ENCODE peak calls at places on chromosomes 1 and 21, in four cellular contexts. One of them, this sample, is unnamed.

GRCh38 chr1:33098371-33098770 is 17.4 kb downstream of the AZIN2 start:
- DNase-seq in GM12878: no peak
- DNase-seq in HepG2: no peak
- DNase-seq in endothelial cell of umbilical vein: no peak
- DNase-seq in this sample: peak; percentile 63

GRCh38 chr1:44672956-44673674 is 1.2 kb downstream of the TMEM53 start:
- DNase-seq in endothelial cell of umbilical vein: no peak
- DNase-seq in HepG2: no peak
- DNase-seq in GM12878: no peak
- DNase-seq in this sample: no peak

GRCh38 chr1:20496241-20496661 is 10.2 kb upstream of the CAMK2N1 start:
- DNase-seq in HepG2: peak; percentile 65
- DNase-seq in endothelial cell of umbilical vein: no peak
- DNase-seq in GM12878: no peak
- DNase-seq in this sample: no peak

GRCh38 chr21:22209304-22209700 is 1211.1 kb downstream of the NCAM2 start:
- DNase-seq in endothelial cell of umbilical vein: no peak
- DNase-seq in HepG2: no peak
- DNase-seq in GM12878: no peak
- DNase-seq in this sample: no peak

GRCh38 chr1:86704972-86705632 is 726 bp downstream of the SH3GLB1 start:
- DNase-seq in GM12878: no peak
- DNase-seq in HepG2: peak; percentile 9
- DNase-seq in endothelial cell of umbilical vein: peak; percentile 79
- DNase-seq in this sample: peak; percentile 81

GRCh38 chr1:237012789-237013383 is 8.6 kb upstream of the MT1HL1 start:
- DNase-seq in endothelial cell of umbilical vein: no peak
- DNase-seq in HepG2: peak; percentile 4
- DNase-seq in GM12878: no peak
- DNase-seq in this sample: no peak

GRCh38 chr1:50123071-50123470 is 14.4 kb downstream of the ELAVL4 start:
- DNase-seq in endothelial cell of umbilical vein: no peak
- DNase-seq in HepG2: peak; percentile 2
- DNase-seq in GM12878: no peak
- DNase-seq in this sample: no peak

GRCh38 chr1:216210081-216210480 is 213.2 kb downstream of the USH2A start:
- DNase-seq in HepG2: no peak
- DNase-seq in GM12878: no peak
- DNase-seq in endothelial cell of umbilical vein: no peak
- DNase-seq in this sample: no peak

GRCh38 chr1:98371767-98372166 is 289.8 kb upstream of the SNX7 start:
- DNase-seq in GM12878: no peak
- DNase-seq in HepG2: no peak
- DNase-seq in endothelial cell of umbilical vein: no peak
- DNase-seq in this sample: no peak

GRCh38 chr1:77888429-77889239 is at the start of gene NEXN:
- DNase-seq in GM12878: no peak
- DNase-seq in endothelial cell of umbilical vein: peak; percentile 80
- DNase-seq in HepG2: peak; percentile 44
- DNase-seq in this sample: peak; percentile 54

GRCh38 chr1:20137604-20138003 is 1.5 kb upstream of the PLA2G2F start:
- DNase-seq in GM12878: no peak
- DNase-seq in HepG2: no peak
- DNase-seq in endothelial cell of umbilical vein: no peak
- DNase-seq in this sample: no peak

GRCh38 chr1:202255343-202255742 is 61.7 kb downstream of the LGR6 start:
- DNase-seq in GM12878: no peak
- DNase-seq in HepG2: no peak
- DNase-seq in endothelial cell of umbilical vein: no peak
- DNase-seq in this sample: no peak

GRCh38 chr1:98325646-98326441 is 335.7 kb upstream of the SNX7 start:
- DNase-seq in HepG2: peak; percentile 2
- DNase-seq in endothelial cell of umbilical vein: peak; percentile 91
- DNase-seq in GM12878: no peak
- DNase-seq in this sample: peak; percentile 12

GRCh38 chr1:31416101-31416736 is 3.2 kb downstream of the SERINC2 start:
- DNase-seq in GM12878: no peak
- DNase-seq in endothelial cell of umbilical vein: no peak
- DNase-seq in HepG2: no peak
- DNase-seq in this sample: no peak

GRCh38 chr21:45266518-45267389 is 20.9 kb downstream of the POFUT2 start:
- DNase-seq in HepG2: no peak
- DNase-seq in endothelial cell of umbilical vein: no peak
- DNase-seq in GM12878: no peak
- DNase-seq in this sample: no peak

GRCh38 chr1:226568077-226568831 is 19.7 kb downstream of the STUM start:
- DNase-seq in HepG2: peak; percentile 12
- DNase-seq in endothelial cell of umbilical vein: no peak
- DNase-seq in GM12878: no peak
- DNase-seq in this sample: peak; percentile 32

GRCh38 chr21:34926784-34927548 is 122.1 kb downstream of the RUNX1 start:
- DNase-seq in HepG2: peak; percentile 72
- DNase-seq in endothelial cell of umbilical vein: no peak
- DNase-seq in GM12878: no peak
- DNase-seq in this sample: no peak

GRCh38 chr1:113199718-113200455 is 126.9 kb downstream of the LRIG2 start:
- DNase-seq in endothelial cell of umbilical vein: no peak
- DNase-seq in HepG2: no peak
- DNase-seq in GM12878: no peak
- DNase-seq in this sample: no peak

DNA sequence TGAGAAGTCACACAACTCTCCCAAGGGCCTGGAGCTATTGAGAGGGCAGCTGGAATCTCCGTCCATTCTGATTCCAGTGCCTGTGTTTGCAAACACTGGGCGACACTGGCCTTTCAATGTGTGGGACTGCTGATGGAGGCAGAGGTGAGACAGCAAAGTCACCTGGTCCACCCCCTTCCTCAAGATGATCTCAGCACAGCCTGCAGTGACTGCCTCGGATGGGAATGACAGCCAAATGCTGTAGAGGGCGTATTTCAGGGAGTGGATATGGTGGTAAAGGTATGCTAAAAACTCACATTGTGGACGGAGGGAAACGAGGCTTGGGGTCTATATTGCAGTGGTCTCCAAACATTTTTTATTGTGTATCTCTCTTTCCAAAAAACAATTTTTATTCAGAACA is 15.5 kb upstream of the PGBD5 start:
- DNase-seq in endothelial cell of umbilical vein: no peak
- DNase-seq in GM12878: no peak
- DNase-seq in HepG2: no peak
- DNase-seq in this sample: no peak
- TF ChIP-seq CTCF in endothelial cell of umbilical vein: no peak
- TF ChIP-seq CTCF in GM12878: no peak
- TF ChIP-seq CTCF in HepG2: no peak
- TF ChIP-seq CTCF in this sample: no peak

DNA sequence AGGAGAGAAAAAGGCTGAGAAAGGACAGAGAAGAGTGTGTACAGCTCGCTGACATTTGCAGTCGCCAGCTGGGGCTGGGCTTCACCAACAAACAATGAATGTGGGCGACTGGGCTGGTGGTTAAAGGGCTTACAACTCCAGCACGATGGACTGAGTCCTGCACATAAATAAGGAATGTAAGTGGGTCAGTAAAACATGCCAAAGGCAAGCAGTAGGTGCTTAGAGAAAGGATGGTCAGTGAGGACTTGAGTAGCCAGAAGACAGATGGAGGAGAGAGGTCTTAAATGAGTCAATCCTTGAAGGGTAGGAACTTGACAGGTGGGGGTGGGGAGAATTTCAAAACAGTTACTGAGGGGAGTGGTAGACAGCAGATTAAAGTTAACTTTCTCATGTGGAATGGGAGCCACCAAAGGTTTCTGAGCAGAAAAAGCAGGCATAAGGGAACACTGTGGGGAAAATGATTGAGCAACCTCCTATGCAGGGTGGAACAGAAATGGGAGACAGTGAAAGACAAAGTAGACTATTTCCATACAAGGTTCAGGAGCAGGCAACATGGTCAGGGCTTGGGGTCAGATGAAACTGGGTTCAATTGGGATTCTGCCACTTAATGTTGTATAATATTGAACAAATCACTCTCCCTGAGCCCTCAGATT is 37.4 kb downstream of the GADD45A start:
- DNase-seq in endothelial cell of umbilical vein: no peak
- DNase-seq in HepG2: no peak
- DNase-seq in GM12878: no peak
- DNase-seq in this sample: no peak
- TF ChIP-seq MYC in endothelial cell of umbilical vein: no peak
- TF ChIP-seq MYC in HepG2: no peak
- TF ChIP-seq MYC in GM12878: no peak
- TF ChIP-seq MYC in this sample: no peak

GRCh38 chr1:153906396-153906795 is 16.4 kb downstream of the GATAD2B start:
- DNase-seq in GM12878: no peak
- DNase-seq in HepG2: no peak
- DNase-seq in endothelial cell of umbilical vein: no peak
- DNase-seq in this sample: no peak
- TF ChIP-seq CTCF in GM12878: no peak
- TF ChIP-seq CTCF in HepG2: no peak
- TF ChIP-seq CTCF in endothelial cell of umbilical vein: no peak
- TF ChIP-seq CTCF in this sample: no peak

DNA sequence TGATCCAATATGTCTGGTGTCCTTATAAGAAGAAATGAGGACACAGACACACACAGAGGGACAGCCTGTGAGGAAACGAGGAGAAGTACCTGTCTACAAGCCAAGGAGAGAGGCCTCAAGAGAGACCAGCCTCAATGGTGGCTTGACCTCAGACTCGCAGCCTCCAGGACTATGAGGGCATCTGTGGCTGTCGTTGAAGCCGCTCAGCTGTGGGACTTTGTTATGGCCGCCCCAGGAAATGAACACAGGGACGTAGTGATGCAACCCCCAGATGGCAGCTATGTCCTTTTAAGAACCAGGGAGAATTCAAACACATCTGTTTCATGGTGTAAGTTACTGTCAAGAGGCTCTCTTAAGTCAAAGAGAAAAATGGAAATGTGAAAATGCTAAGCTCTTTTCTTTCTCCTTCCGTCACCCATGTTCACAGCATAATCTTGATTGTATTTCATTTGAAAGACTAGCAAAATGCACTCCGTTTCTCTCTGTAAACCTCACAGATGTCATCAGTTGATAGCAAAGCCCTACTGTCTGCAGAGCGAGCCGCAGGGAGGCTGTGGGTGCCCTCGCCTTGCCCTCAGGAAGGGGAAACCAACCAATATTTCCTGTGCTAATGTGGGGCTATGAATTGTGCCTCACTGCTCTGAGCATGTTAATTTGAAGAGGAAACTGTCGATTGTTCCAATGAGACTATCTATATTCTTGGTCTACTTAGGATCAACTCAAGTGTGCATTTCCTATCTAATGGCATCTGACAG is 21.3 kb downstream of the UBASH3A start:
- DNase-seq in endothelial cell of umbilical vein: peak; percentile 44
- DNase-seq in GM12878: no peak
- DNase-seq in HepG2: no peak
- DNase-seq in this sample: peak; percentile 89
- TF ChIP-seq MYC in endothelial cell of umbilical vein: no peak
- TF ChIP-seq MYC in GM12878: no peak
- TF ChIP-seq MYC in HepG2: no peak
- TF ChIP-seq MYC in this sample: peak; percentile 27

GRCh38 chr1:116821763-116822162 is 67.5 kb downstream of the CD2 start:
- DNase-seq in GM12878: no peak
- DNase-seq in HepG2: no peak
- DNase-seq in endothelial cell of umbilical vein: no peak
- DNase-seq in this sample: no peak

GRCh38 chr1:116820362-116820761 is 66.1 kb downstream of the CD2 start:
- DNase-seq in HepG2: no peak
- DNase-seq in GM12878: no peak
- DNase-seq in endothelial cell of umbilical vein: no peak
- DNase-seq in this sample: no peak

GRCh38 chr1:116819081-116819480 is 64.9 kb downstream of the CD2 start:
- DNase-seq in endothelial cell of umbilical vein: no peak
- DNase-seq in HepG2: no peak
- DNase-seq in GM12878: no peak
- DNase-seq in this sample: no peak

GRCh38 chr1:116814935-116815334 is 60.7 kb downstream of the CD2 start:
- DNase-seq in endothelial cell of umbilical vein: no peak
- DNase-seq in GM12878: no peak
- DNase-seq in HepG2: no peak
- DNase-seq in this sample: no peak

DNA sequence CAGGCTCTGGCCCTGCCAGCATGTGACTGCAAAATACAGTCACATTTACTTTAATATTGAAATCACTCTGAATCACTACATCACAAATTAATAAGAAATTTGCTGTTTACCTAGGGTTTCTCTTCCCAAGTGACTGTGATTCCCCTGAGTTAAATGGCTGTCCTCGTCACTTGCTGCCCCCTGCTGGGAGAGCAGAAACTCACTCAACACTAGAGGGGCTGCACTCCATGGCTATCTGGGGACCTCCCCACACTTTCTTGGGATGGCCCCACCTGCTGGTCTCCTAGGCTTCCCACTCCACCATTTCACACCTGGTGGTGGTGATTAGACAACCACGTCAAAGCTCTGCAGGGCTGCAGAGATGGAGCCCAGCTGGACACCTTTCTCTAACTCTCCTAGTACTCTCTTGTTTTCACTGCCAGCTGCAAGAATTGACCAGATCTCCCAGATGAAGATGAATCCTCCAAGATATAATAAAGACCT is 63.4 kb downstream of the CD2 start:
- DNase-seq in HepG2: peak; percentile 76
- DNase-seq in endothelial cell of umbilical vein: peak; percentile 54
- DNase-seq in GM12878: no peak
- DNase-seq in this sample: peak; percentile 77
- TF ChIP-seq CTCF in HepG2: peak; percentile 77
- TF ChIP-seq CTCF in endothelial cell of umbilical vein: peak; percentile 73
- TF ChIP-seq CTCF in GM12878: peak; percentile 77
- TF ChIP-seq CTCF in this sample: peak; percentile 70

GRCh38 chr1:183097438-183098051 is 74.3 kb downstream of the LAMC1 start:
- DNase-seq in GM12878: no peak
- DNase-seq in HepG2: no peak
- DNase-seq in endothelial cell of umbilical vein: no peak
- DNase-seq in this sample: no peak
- TF ChIP-seq MYC in GM12878: no peak
- TF ChIP-seq MYC in HepG2: no peak
- TF ChIP-seq MYC in endothelial cell of umbilical vein: no peak
- TF ChIP-seq MYC in this sample: no peak

GRCh38 chr1:155961937-155962336 is 16.4 kb downstream of the ARHGEF2 start:
- DNase-seq in GM12878: no peak
- DNase-seq in endothelial cell of umbilical vein: peak; percentile 91
- DNase-seq in HepG2: no peak
- DNase-seq in this sample: peak; percentile 49
- TF ChIP-seq CTCF in GM12878: no peak
- TF ChIP-seq CTCF in endothelial cell of umbilical vein: peak; percentile 44
- TF ChIP-seq CTCF in HepG2: peak; percentile 17
- TF ChIP-seq CTCF in this sample: no peak

GRCh38 chr1:156864796-156865195 is 4.1 kb downstream of the NTRK1 start:
- DNase-seq in GM12878: no peak
- DNase-seq in endothelial cell of umbilical vein: no peak
- DNase-seq in HepG2: no peak
- DNase-seq in this sample: peak; percentile 39

GRCh38 chr1:156860113-156860638 is 489 bp upstream of the NTRK1 start:
- DNase-seq in GM12878: no peak
- DNase-seq in HepG2: no peak
- DNase-seq in endothelial cell of umbilical vein: peak; percentile 40
- DNase-seq in this sample: peak; percentile 60

GRCh38 chr1:156860639-156861423 is at the start of gene NTRK1:
- DNase-seq in HepG2: no peak
- DNase-seq in endothelial cell of umbilical vein: peak; percentile 17
- DNase-seq in GM12878: no peak
- DNase-seq in this sample: peak; percentile 63

GRCh38 chr1:156865258-156865657 is 4.6 kb downstream of the NTRK1 start:
- DNase-seq in endothelial cell of umbilical vein: no peak
- DNase-seq in GM12878: no peak
- DNase-seq in HepG2: no peak
- DNase-seq in this sample: peak; percentile 36

GRCh38 chr1:156862602-156863599 is 2.2 kb downstream of the NTRK1 start:
- DNase-seq in GM12878: no peak
- DNase-seq in HepG2: no peak
- DNase-seq in endothelial cell of umbilical vein: no peak
- DNase-seq in this sample: no peak
- TF ChIP-seq MYC in GM12878: no peak
- TF ChIP-seq MYC in HepG2: no peak
- TF ChIP-seq MYC in endothelial cell of umbilical vein: no peak
- TF ChIP-seq MYC in this sample: no peak